ENCODE peak calls at places on chromosomes 1 and 21, in nine cellular contexts. One of them, this sample, is unnamed.
A peak's percentile ranks its signal among the peaks of the same experiment; 100 is the strongest.

GRCh38 chr1:68370101-68370915 is 79.4 kb downstream of the RPE65 start:
- DNase-seq in coronary artery: no peak
- DNase-seq in fibroblast of lung: no peak
- DNase-seq in cardiac fibroblast: no peak
- DNase-seq in omental fat pad: no peak
- DNase-seq in sigmoid colon: no peak
- DNase-seq in HL-60: no peak
- DNase-seq in Panc1: no peak
- DNase-seq in osteocyte: no peak
- DNase-seq in this sample: no peak

GRCh38 chr1:214125819-214126218 is 138.0 kb downstream of the PROX1 start:
- DNase-seq in HL-60: no peak
- DNase-seq in osteocyte: no peak
- DNase-seq in fibroblast of lung: no peak
- DNase-seq in cardiac fibroblast: no peak
- DNase-seq in coronary artery: no peak
- DNase-seq in omental fat pad: no peak
- DNase-seq in Panc1: no peak
- DNase-seq in sigmoid colon: no peak
- DNase-seq in this sample: no peak

GRCh38 chr1:32427264-32427963 is 33.2 kb upstream of the BSDC1 start:
- DNase-seq in sigmoid colon: no peak
- DNase-seq in fibroblast of lung: no peak
- DNase-seq in omental fat pad: no peak
- DNase-seq in coronary artery: no peak
- DNase-seq in Panc1: no peak
- DNase-seq in osteocyte: no peak
- DNase-seq in cardiac fibroblast: no peak
- DNase-seq in HL-60: no peak
- DNase-seq in this sample: no peak

GRCh38 chr1:51642739-51643142 is 25.8 kb downstream of the OSBPL9 start:
- DNase-seq in HL-60: no peak
- DNase-seq in omental fat pad: no peak
- DNase-seq in coronary artery: no peak
- DNase-seq in cardiac fibroblast: peak; percentile 96
- DNase-seq in fibroblast of lung: peak; percentile 93
- DNase-seq in osteocyte: no peak
- DNase-seq in sigmoid colon: peak; percentile 69
- DNase-seq in Panc1: no peak
- DNase-seq in this sample: no peak

GRCh38 chr1:110846861-110847260 is 26.1 kb upstream of the CD53 start:
- DNase-seq in HL-60: no peak
- DNase-seq in osteocyte: no peak
- DNase-seq in cardiac fibroblast: no peak
- DNase-seq in Panc1: no peak
- DNase-seq in sigmoid colon: no peak
- DNase-seq in coronary artery: no peak
- DNase-seq in fibroblast of lung: no peak
- DNase-seq in omental fat pad: no peak
- DNase-seq in this sample: no peak

GRCh38 chr1:164726235-164726634 is 167.3 kb downstream of the PBX1 start:
- DNase-seq in osteocyte: no peak
- DNase-seq in Panc1: no peak
- DNase-seq in fibroblast of lung: peak; percentile 90
- DNase-seq in HL-60: no peak
- DNase-seq in coronary artery: no peak
- DNase-seq in sigmoid colon: no peak
- DNase-seq in cardiac fibroblast: peak; percentile 96
- DNase-seq in omental fat pad: no peak
- DNase-seq in this sample: no peak

GRCh38 chr1:242425232-242425631 is 99.3 kb downstream of the PLD5 start:
- DNase-seq in Panc1: no peak
- DNase-seq in sigmoid colon: no peak
- DNase-seq in omental fat pad: no peak
- DNase-seq in fibroblast of lung: no peak
- DNase-seq in HL-60: no peak
- DNase-seq in cardiac fibroblast: peak; percentile 4
- DNase-seq in coronary artery: no peak
- DNase-seq in osteocyte: no peak
- DNase-seq in this sample: no peak

GRCh38 chr1:241652012-241652411 is at the start of gene WDR64:
- DNase-seq in HL-60: no peak
- DNase-seq in Panc1: no peak
- DNase-seq in omental fat pad: no peak
- DNase-seq in cardiac fibroblast: no peak
- DNase-seq in osteocyte: no peak
- DNase-seq in sigmoid colon: no peak
- DNase-seq in coronary artery: no peak
- DNase-seq in fibroblast of lung: no peak
- DNase-seq in this sample: no peak

GRCh38 chr1:182616130-182617074 is 12.2 kb upstream of the RGS16 start:
- DNase-seq in coronary artery: peak; percentile 86
- DNase-seq in Panc1: no peak
- DNase-seq in fibroblast of lung: peak; percentile 57
- DNase-seq in sigmoid colon: peak; percentile 93
- DNase-seq in HL-60: peak; percentile 45
- DNase-seq in osteocyte: peak; percentile 91
- DNase-seq in omental fat pad: peak; percentile 83
- DNase-seq in cardiac fibroblast: no peak
- DNase-seq in this sample: no peak
- TF ChIP-seq CTCF in coronary artery: no peak
- TF ChIP-seq CTCF in Panc1: no peak
- TF ChIP-seq CTCF in fibroblast of lung: no peak
- TF ChIP-seq CTCF in sigmoid colon: no peak
- TF ChIP-seq CTCF in HL-60: no peak
- TF ChIP-seq CTCF in osteocyte: no peak
- TF ChIP-seq CTCF in omental fat pad: no peak
- TF ChIP-seq CTCF in cardiac fibroblast: no peak
- TF ChIP-seq CTCF in this sample: no peak

DNA sequence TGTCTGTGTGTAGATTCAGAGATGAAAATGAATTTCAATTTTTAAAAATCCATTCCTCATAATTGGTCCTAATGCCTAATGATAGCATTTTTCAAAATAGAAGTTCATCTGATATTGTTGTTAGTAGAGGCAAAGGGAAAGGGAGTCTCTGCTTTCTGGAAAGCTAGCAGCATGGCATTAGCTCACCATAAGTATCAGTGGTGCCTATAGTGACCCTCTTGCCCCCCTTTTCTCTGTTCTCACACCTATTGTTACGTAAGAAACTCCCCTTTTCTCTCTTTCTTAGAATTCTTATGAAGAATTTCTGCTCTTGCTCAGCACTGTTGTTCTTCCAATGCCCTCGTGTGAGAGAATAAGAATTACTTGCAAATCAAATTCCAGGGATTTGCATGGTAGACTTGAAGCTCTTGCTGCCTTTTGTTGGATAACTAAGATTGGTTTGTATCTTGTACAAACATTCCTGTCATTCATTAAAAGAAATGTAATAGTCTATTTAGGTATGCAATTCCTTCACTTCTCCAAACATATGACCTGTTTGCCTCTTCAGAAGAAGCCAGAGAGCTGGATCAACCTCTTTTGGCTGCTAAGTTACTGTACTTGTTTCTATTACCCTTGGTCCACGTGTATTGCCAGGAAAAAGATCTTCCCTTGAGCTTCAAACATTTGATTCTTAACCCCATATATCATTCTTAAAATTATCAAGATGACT is 69.2 kb upstream of the MAGI3 start:
- DNase-seq in coronary artery: no peak
- DNase-seq in sigmoid colon: no peak
- DNase-seq in cardiac fibroblast: no peak
- DNase-seq in osteocyte: no peak
- DNase-seq in fibroblast of lung: peak; percentile 66
- DNase-seq in omental fat pad: no peak
- DNase-seq in Panc1: no peak
- DNase-seq in HL-60: no peak
- DNase-seq in this sample: no peak
- TF ChIP-seq CTCF in coronary artery: no peak
- TF ChIP-seq CTCF in sigmoid colon: no peak
- TF ChIP-seq CTCF in cardiac fibroblast: no peak
- TF ChIP-seq CTCF in osteocyte: no peak
- TF ChIP-seq CTCF in fibroblast of lung: no peak
- TF ChIP-seq CTCF in omental fat pad: no peak
- TF ChIP-seq CTCF in Panc1: no peak
- TF ChIP-seq CTCF in HL-60: no peak
- TF ChIP-seq CTCF in this sample: no peak

GRCh38 chr21:33127154-33127893 is 57.4 kb downstream of the OLIG1 start:
- DNase-seq in osteocyte: no peak
- DNase-seq in cardiac fibroblast: peak; percentile 75
- DNase-seq in fibroblast of lung: peak; percentile 44
- DNase-seq in coronary artery: no peak
- DNase-seq in HL-60: peak; percentile 85
- DNase-seq in sigmoid colon: no peak
- DNase-seq in omental fat pad: peak; percentile 46
- DNase-seq in Panc1: peak; percentile 33
- DNase-seq in this sample: no peak

GRCh38 chr21:33133912-33134311 is 64.0 kb downstream of the OLIG1 start:
- DNase-seq in coronary artery: no peak
- DNase-seq in sigmoid colon: no peak
- DNase-seq in Panc1: no peak
- DNase-seq in HL-60: no peak
- DNase-seq in fibroblast of lung: no peak
- DNase-seq in cardiac fibroblast: no peak
- DNase-seq in omental fat pad: no peak
- DNase-seq in osteocyte: no peak
- DNase-seq in this sample: no peak

GRCh38 chr21:33135925-33136324 is 66.0 kb downstream of the OLIG1 start:
- DNase-seq in fibroblast of lung: no peak
- DNase-seq in Panc1: no peak
- DNase-seq in osteocyte: no peak
- DNase-seq in coronary artery: no peak
- DNase-seq in HL-60: no peak
- DNase-seq in cardiac fibroblast: no peak
- DNase-seq in omental fat pad: no peak
- DNase-seq in sigmoid colon: no peak
- DNase-seq in this sample: no peak

GRCh38 chr21:33128538-33128937 is 58.6 kb downstream of the OLIG1 start:
- DNase-seq in sigmoid colon: no peak
- DNase-seq in omental fat pad: no peak
- DNase-seq in osteocyte: no peak
- DNase-seq in fibroblast of lung: no peak
- DNase-seq in cardiac fibroblast: no peak
- DNase-seq in coronary artery: no peak
- DNase-seq in HL-60: peak; percentile 21
- DNase-seq in Panc1: no peak
- DNase-seq in this sample: no peak

DNA sequence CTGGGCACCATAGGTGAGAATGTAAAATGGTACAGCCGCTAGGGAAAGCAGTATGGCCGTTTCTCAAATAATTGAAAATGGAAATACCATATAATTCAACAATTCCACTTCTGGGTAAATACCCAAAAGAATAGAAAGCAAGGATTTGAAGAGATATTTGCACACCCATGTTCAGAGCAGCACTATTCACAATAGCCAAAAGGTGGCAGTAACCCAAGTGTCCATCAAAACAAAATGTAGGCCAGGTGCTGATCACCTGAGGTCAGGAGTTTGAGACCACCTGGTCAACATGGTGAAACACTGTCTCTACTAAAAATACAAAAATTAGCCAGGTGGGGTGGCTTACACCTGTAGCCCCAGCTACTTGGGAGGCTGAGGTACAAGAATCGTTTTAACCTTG is 62.1 kb downstream of the OLIG1 start:
- DNase-seq in coronary artery: no peak
- DNase-seq in cardiac fibroblast: no peak
- DNase-seq in sigmoid colon: no peak
- DNase-seq in fibroblast of lung: no peak
- DNase-seq in HL-60: no peak
- DNase-seq in Panc1: no peak
- DNase-seq in omental fat pad: no peak
- DNase-seq in osteocyte: no peak
- DNase-seq in this sample: no peak
- TF ChIP-seq CTCF in coronary artery: no peak
- TF ChIP-seq CTCF in cardiac fibroblast: peak; percentile 22
- TF ChIP-seq CTCF in sigmoid colon: no peak
- TF ChIP-seq CTCF in fibroblast of lung: no peak
- TF ChIP-seq CTCF in HL-60: no peak
- TF ChIP-seq CTCF in Panc1: no peak
- TF ChIP-seq CTCF in omental fat pad: no peak
- TF ChIP-seq CTCF in osteocyte: no peak
- TF ChIP-seq CTCF in this sample: peak; percentile 38

DNA sequence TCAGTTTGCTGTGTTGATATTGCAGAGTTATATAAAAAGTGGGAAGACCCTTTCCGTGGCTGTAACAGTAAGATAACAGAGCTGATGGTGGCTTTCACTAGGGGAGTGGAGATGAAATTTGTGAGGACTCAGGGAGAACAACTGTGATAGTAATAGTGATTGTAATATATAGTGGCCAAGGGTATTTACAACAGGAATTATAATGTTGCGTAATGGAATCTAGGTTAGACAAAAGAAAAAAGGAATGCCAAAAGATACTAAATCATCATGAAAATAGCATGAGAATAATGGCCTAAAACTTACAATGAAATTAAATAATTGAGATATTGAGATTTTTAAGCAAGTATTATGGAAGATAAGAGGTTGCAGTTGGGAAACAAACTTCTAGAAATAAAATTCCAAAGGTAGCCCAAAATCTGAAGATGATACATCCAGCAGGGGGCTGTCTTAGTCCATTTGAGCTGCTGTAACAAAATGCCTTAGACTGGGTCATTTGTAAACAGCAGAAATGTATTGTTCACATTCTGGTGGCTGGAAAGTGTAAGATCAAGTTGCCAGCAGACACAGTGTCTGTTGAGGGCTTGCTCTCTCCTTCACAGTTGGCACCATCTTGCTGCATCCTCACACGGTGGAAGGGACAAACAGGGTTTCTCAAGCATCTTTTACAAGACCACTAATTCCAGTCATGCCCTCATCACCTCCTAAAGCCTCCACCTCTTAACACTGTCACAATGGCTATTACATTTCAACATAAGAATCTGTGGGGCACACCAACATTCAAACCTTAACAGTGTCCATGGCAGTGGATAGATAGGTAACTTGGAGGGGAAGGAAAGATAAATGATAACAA is 711.2 kb downstream of the MRPL39 start:
- DNase-seq in osteocyte: no peak
- DNase-seq in omental fat pad: no peak
- DNase-seq in sigmoid colon: no peak
- DNase-seq in fibroblast of lung: peak; percentile 42
- DNase-seq in cardiac fibroblast: peak; percentile 2
- DNase-seq in Panc1: no peak
- DNase-seq in HL-60: peak; percentile 35
- DNase-seq in coronary artery: no peak
- DNase-seq in this sample: no peak
- TF ChIP-seq CTCF in osteocyte: peak; percentile 51
- TF ChIP-seq CTCF in omental fat pad: no peak
- TF ChIP-seq CTCF in sigmoid colon: peak; percentile 27
- TF ChIP-seq CTCF in fibroblast of lung: peak; percentile 30
- TF ChIP-seq CTCF in cardiac fibroblast: no peak
- TF ChIP-seq CTCF in Panc1: peak; percentile 27
- TF ChIP-seq CTCF in HL-60: no peak
- TF ChIP-seq CTCF in coronary artery: no peak
- TF ChIP-seq CTCF in this sample: peak; percentile 27

GRCh38 chr1:91700332-91700731 is 185.6 kb downstream of the TGFBR3 start:
- DNase-seq in cardiac fibroblast: peak; percentile 90
- DNase-seq in coronary artery: no peak
- DNase-seq in Panc1: no peak
- DNase-seq in omental fat pad: no peak
- DNase-seq in HL-60: no peak
- DNase-seq in osteocyte: no peak
- DNase-seq in fibroblast of lung: peak; percentile 32
- DNase-seq in sigmoid colon: no peak
- DNase-seq in this sample: no peak
- TF ChIP-seq CTCF in cardiac fibroblast: peak; percentile 31
- TF ChIP-seq CTCF in coronary artery: no peak
- TF ChIP-seq CTCF in Panc1: no peak
- TF ChIP-seq CTCF in omental fat pad: no peak
- TF ChIP-seq CTCF in HL-60: no peak
- TF ChIP-seq CTCF in osteocyte: peak; percentile 33
- TF ChIP-seq CTCF in fibroblast of lung: peak; percentile 18
- TF ChIP-seq CTCF in sigmoid colon: no peak
- TF ChIP-seq CTCF in this sample: peak; percentile 59

GRCh38 chr1:37033355-37034291 is 692 bp downstream of the GRIK3 start:
- DNase-seq in Panc1: no peak
- DNase-seq in HL-60: no peak
- DNase-seq in fibroblast of lung: no peak
- DNase-seq in omental fat pad: no peak
- DNase-seq in cardiac fibroblast: no peak
- DNase-seq in coronary artery: no peak
- DNase-seq in osteocyte: no peak
- DNase-seq in sigmoid colon: no peak
- DNase-seq in this sample: no peak
- TF ChIP-seq CTCF in Panc1: no peak
- TF ChIP-seq CTCF in HL-60: no peak
- TF ChIP-seq CTCF in fibroblast of lung: no peak
- TF ChIP-seq CTCF in omental fat pad: no peak
- TF ChIP-seq CTCF in cardiac fibroblast: no peak
- TF ChIP-seq CTCF in coronary artery: no peak
- TF ChIP-seq CTCF in osteocyte: no peak
- TF ChIP-seq CTCF in sigmoid colon: no peak
- TF ChIP-seq CTCF in this sample: no peak

This sample was measured in chondrocyte.